ENCODE peak calls at places on chromosomes 11 and 22, in five cellular contexts. U is heart right ventricle, T is stromal cell of bone marrow, C is left ventricle myocardium inferior, O is GM04504. P is an unnamed sample.

GRCh38 chr22:38578505-38578904 is 8.5 kb upstream of the DMC1 start:
- DNase-seq in U (no peak), T (no peak), C (no peak), O (no peak), P (no peak)

GRCh38 chr11:119892311-119892808 is 163.4 kb upstream of the NECTIN1 start:
- DNase-seq in U (peak), T (no peak), C (peak), O (no peak), P (no peak)

GRCh38 chr11:119376197-119376847 is 5.2 kb downstream of the USP2 start:
- DNase-seq in U (peak), T (no peak), C (peak), O (no peak), P (no peak)

GRCh38 chr22:42895087-42895486 is 38.0 kb upstream of the ARFGAP3 start:
- DNase-seq in U (no peak), T (no peak), C (no peak), O (no peak), P (no peak)

GRCh38 chr11:33970984-33971466 is 79.1 kb upstream of the LMO2 start:
- DNase-seq in U (no peak), T (peak), C (no peak), O (peak), P (peak)

GRCh38 chr11:34065505-34066203 is 14.1 kb downstream of the CAPRIN1 start:
- DNase-seq in U (no peak), T (no peak), C (no peak), O (no peak), P (no peak)

GRCh38 chr11:111602865-111603632 is 800 bp downstream of the SIK2 start:
- DNase-seq in U (peak), T (no peak), C (no peak), O (no peak), P (no peak)

GRCh38 chr11:35270342-35270741 is 131.4 kb downstream of the CD44 start:
- DNase-seq in U (no peak), T (no peak), C (no peak), O (no peak), P (no peak)

GRCh38 chr11:117547188-117547831 is 219.7 kb downstream of the CEP164 start:
- DNase-seq in U (no peak), T (no peak), C (no peak), O (no peak), P (no peak)

GRCh38 chr22:29503811-29504372 is 23.9 kb downstream of the NEFH start:
- DNase-seq in U (no peak), T (peak), C (peak), O (peak), P (peak)

GRCh38 chr11:13461291-13461690 is 1.7 kb downstream of the BTBD10 start:
- DNase-seq in U (no peak), T (no peak), C (no peak), O (no peak), P (no peak)

GRCh38 chr11:76371170-76371569 is 9.8 kb downstream of the THAP12 start:
- DNase-seq in U (no peak), T (peak), C (no peak), O (no peak), P (no peak)

GRCh38 chr22:42299586-42300285 is 29.3 kb upstream of the TCF20 start:
- DNase-seq in U (no peak), T (no peak), C (peak), O (no peak), P (no peak)

GRCh38 chr22:44865193-44866057 is 113.0 kb downstream of the ARHGAP8 start:
- DNase-seq in U (no peak), T (no peak), C (no peak), O (no peak), P (no peak)

GRCh38 chr22:29704528-29705285 is 15.1 kb upstream of the CABP7 start:
- DNase-seq in U (no peak), T (peak), C (no peak), O (no peak), P (no peak)

P was measured in right atrium auricular region.